ENCODE peak calls at places on chromosomes 4 and X, in ten cellular contexts. I, R, S, W, U, J, N, F, H and K are unnamed samples. For H3K36me3 and H3K27me3, the result is how much of the 10 kb centered on the place peaks cover.

GRCh38 chrX:38233891-38234807 is 13.5 kb upstream of the SRPX start:
- DNase-seq in I (peak), R (no peak), S (no peak), W (peak), U (no peak), J (no peak), N (no peak), F (no peak), H (peak), K (peak)

GRCh38 chrX:128862557-128862956 is 660.7 kb downstream of the SMARCA1 start:
- DNase-seq in I (no peak), R (no peak), S (no peak), W (no peak), U (no peak), J (no peak), N (no peak), F (no peak), H (no peak), K (no peak)

GRCh38 chr4:151690164-151690856 is 70.5 kb downstream of the GATB start:
- DNase-seq in I (peak), R (no peak), S (no peak), W (no peak), U (no peak), J (no peak), N (no peak), F (no peak), H (peak), K (no peak)

GRCh38 chr4:173834151-173834550 is 304.1 kb upstream of the HAND2 start:
- DNase-seq in I (peak), R (no peak), S (no peak), W (no peak), U (no peak), J (no peak), N (no peak), F (peak), H (no peak), K (no peak)

GRCh38 chrX:107205770-107206696 is at the start of the genes DNAAF6 and NUP62CL:
- DNase-seq in I (peak), R (no peak), S (peak), W (peak), U (peak), J (peak), N (peak), F (peak), H (peak), K (no peak)

GRCh38 chr4:86971355-86971683 is 36.5 kb downstream of the AFF1 start:
- DNase-seq in I (no peak), R (no peak), S (no peak), W (no peak), U (no peak), J (no peak), N (no peak), F (no peak), H (no peak), K (no peak)

GRCh38 chrX:38327007-38327774 is at the start of gene RPGR:
- DNase-seq in I (peak), R (peak), S (peak), W (peak), U (peak), J (peak), N (peak), F (peak), H (peak), K (peak)

GRCh38 chr4:58209576-58209975 is 1099.4 kb upstream of the IGFBP7 start:
- DNase-seq in I (no peak), R (no peak), S (no peak), W (no peak), U (no peak), J (no peak), N (no peak), F (no peak), H (no peak), K (no peak)

GRCh38 chr4:82372502-82372873 is 1.3 kb downstream of the HNRNPD start:
- DNase-seq in I (peak), R (no peak), S (no peak), W (peak), U (peak), J (no peak), N (no peak), F (peak), H (peak), K (no peak)

GRCh38 chr4:23728393-23728792 is 161.5 kb downstream of the PPARGC1A start:
- DNase-seq in I (peak), R (peak), S (no peak), W (no peak), U (no peak), J (no peak), N (no peak), F (no peak), H (peak), K (peak)

GRCh38 chr4:139675156-139675555 is 9.5 kb downstream of the MGST2 start:
- DNase-seq in I (peak), R (no peak), S (no peak), W (no peak), U (no peak), J (no peak), N (no peak), F (no peak), H (no peak), K (no peak)

GRCh38 chr4:10552591-10553280 is 95.5 kb upstream of the ZNF518B start:
- DNase-seq in I (no peak), R (no peak), S (no peak), W (no peak), U (no peak), J (no peak), N (no peak), F (no peak), H (no peak), K (no peak)

GRCh38 chrX:9885150-9885549 is 82.0 kb upstream of the CLDN34 start:
- DNase-seq in I (peak), R (no peak), S (peak), W (peak), U (peak), J (no peak), N (no peak), F (peak), H (peak), K (no peak)

GRCh38 chr4:82201805-82202636 is 171.8 kb downstream of the HNRNPD start:
- DNase-seq in I (peak), R (no peak), S (no peak), W (peak), U (peak), J (no peak), N (no peak), F (peak), H (peak), K (no peak)

GRCh38 chr4:139763668-139764067 is 98.0 kb downstream of the MGST2 start:
- DNase-seq in I (no peak), R (no peak), S (no peak), W (no peak), U (no peak), J (no peak), N (no peak), F (no peak), H (no peak), K (no peak)

GRCh38 chrX:107628662-107629532 is 587 bp downstream of the PRPS1 start:
- DNase-seq in I (peak), R (peak), S (peak), W (peak), U (peak), J (no peak), N (no peak), F (peak), H (peak), K (no peak)

GRCh38 chr4:185357220-185357619 is 38.5 kb downstream of the LRP2BP start:
- DNase-seq in I (peak), R (no peak), S (no peak), W (no peak), U (no peak), J (no peak), N (no peak), F (no peak), H (no peak), K (no peak)

GRCh38 chr4:140645614-140646412 is 77.1 kb upstream of the UCP1 start:
- DNase-seq in I (no peak), R (no peak), S (no peak), W (no peak), U (no peak), J (no peak), N (no peak), F (no peak), H (no peak), K (no peak)

GRCh38 chr4:81049861-81050423 is 19.4 kb downstream of the BMP3 start:
- DNase-seq in I (no peak), R (no peak), S (no peak), W (no peak), U (no peak), J (no peak), N (no peak), F (no peak), H (no peak), K (no peak)

GRCh38 chr4:165537028-165537648 is 158.3 kb downstream of the CPE start:
- DNase-seq in I (peak), R (no peak), S (no peak), W (peak), U (no peak), J (no peak), N (no peak), F (peak), H (peak), K (no peak)

GRCh38 chrX:23052324-23052723 is 52.6 kb downstream of the DDX53 start:
- DNase-seq in I (no peak), R (no peak), S (no peak), W (no peak), U (no peak), J (no peak), N (no peak), F (no peak), H (no peak), K (no peak)
- H3K36me3 ChIP-seq in I (under half), R (under half), S (under half), W (under half), U (under half), J (under half), N (under half), F (under half), H (under half), K (under half)

GRCh38 chrX:103100484-103100883 is 7.5 kb upstream of the NXF3 start:
- DNase-seq in I (no peak), R (no peak), S (no peak), W (no peak), U (no peak), J (no peak), N (no peak), F (no peak), H (no peak), K (no peak)
- H3K27me3 ChIP-seq in I (under half), R (under half), S (under half), W (under half), U (under half), J (under half), N (under half), F (under half), H (under half), K (under half)

DNA sequence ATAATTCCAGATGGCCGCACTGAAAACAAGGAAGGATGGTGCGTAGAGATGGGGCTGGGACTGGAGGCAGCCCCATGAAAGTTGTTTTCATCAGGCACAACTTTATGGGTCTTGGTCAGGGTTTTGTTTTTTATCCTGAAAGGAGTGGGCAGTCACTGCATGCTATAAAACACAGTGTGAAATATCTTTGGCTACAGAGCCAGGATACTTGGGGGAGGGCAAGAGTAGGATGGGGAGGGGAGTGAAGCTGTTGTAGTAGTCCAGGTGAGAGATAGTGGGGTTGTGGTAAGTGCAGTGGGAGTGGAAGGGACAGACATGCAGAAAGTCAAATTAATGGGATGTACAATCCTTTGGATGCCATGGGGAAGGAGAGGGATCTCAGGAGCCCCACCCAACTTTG is 56.5 kb downstream of the PTTG2 start:
- DNase-seq in I (no peak), R (no peak), S (no peak), W (no peak), U (no peak), J (no peak), N (no peak), F (no peak), H (no peak), K (no peak)
- H3K36me3 ChIP-seq in I (under half), R (under half), S (under half), W (under half), U (under half), J (under half), N (under half), F (under half), H (under half), K (under half)

GRCh38 chr4:7924570-7924969 is 15.1 kb downstream of the AFAP1 start:
- DNase-seq in I (no peak), R (peak), S (no peak), W (no peak), U (no peak), J (no peak), N (peak), F (no peak), H (no peak), K (no peak)

GRCh38 chr4:7918981-7919380 is 20.7 kb downstream of the AFAP1 start:
- DNase-seq in I (no peak), R (no peak), S (no peak), W (no peak), U (no peak), J (no peak), N (no peak), F (no peak), H (no peak), K (no peak)

GRCh38 chr4:7924163-7924562 is 15.5 kb downstream of the AFAP1 start:
- DNase-seq in I (peak), R (peak), S (no peak), W (no peak), U (no peak), J (no peak), N (peak), F (no peak), H (no peak), K (no peak)

GRCh38 chr4:7926822-7927221 is 12.8 kb downstream of the AFAP1 start:
- DNase-seq in I (no peak), R (no peak), S (no peak), W (no peak), U (no peak), J (no peak), N (no peak), F (no peak), H (no peak), K (no peak)

GRCh38 chr4:7922466-7922865 is 17.2 kb downstream of the AFAP1 start:
- DNase-seq in I (no peak), R (no peak), S (no peak), W (peak), U (no peak), J (no peak), N (no peak), F (no peak), H (no peak), K (no peak)
- H3K27me3 ChIP-seq in I (under half), R (under half), S (under half), W (under half), U (under half), J (under half), N (under half), F (under half), H (under half), K (under half)

DNA sequence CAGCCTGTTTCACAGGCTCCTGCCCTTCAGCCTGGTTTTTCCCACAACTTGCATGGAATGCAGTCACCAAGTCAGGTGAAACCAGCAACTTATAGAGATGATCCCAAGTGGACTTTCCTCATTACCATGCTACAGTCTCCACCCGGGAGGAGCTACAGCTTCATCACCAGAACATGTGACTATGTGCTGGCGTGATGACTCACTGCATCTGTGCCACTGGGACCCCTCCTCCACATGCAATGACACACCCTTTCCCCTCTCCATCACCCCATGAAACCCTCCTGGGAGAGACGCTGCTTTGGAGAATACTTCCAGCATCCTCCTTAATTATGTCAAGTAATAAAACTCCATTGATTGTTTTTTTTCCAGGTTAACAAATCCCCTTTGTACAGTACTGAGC is 17.6 kb downstream of the QDPR start:
- DNase-seq in I (peak), R (no peak), S (no peak), W (peak), U (peak), J (no peak), N (no peak), F (no peak), H (peak), K (peak)
- H3K36me3 ChIP-seq in I (under half), R (under half), S (half or more), W (under half), U (half or more), J (under half), N (under half), F (under half), H (under half), K (under half)

DNA sequence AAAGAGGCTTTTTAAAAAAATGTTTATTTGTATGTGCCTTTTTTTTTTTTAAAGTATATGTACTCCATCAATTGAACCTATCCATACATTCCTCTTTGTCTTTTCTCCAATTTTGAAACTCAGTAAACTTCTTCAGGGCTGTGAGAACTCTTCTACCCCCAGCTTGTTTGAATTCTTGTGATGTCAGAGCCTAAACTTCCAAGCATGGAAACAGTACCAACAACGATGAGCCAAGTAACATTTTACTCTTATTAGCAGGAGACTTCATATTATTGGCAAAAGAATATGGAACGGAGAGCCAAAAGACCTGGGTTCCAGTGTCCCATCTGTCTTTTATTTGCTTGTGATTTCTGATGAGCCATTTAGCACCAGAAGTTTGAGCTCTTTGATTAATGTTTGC is 5.3 kb downstream of the DIAPH2 start:
- DNase-seq in I (peak), R (no peak), S (no peak), W (no peak), U (no peak), J (no peak), N (no peak), F (no peak), H (no peak), K (no peak)
- H3K27me3 ChIP-seq in I (under half), R (under half), S (under half), W (under half), U (under half), J (under half), N (under half), F (under half), H (under half), K (under half)

GRCh38 chrX:24186483-24186882 is 37.0 kb downstream of the ZFX start:
- DNase-seq in I (no peak), R (no peak), S (no peak), W (no peak), U (no peak), J (no peak), N (no peak), F (no peak), H (no peak), K (no peak)
- H3K36me3 ChIP-seq in I (under half), R (under half), S (under half), W (under half), U (under half), J (under half), N (under half), F (under half), H (under half), K (under half)

DNA sequence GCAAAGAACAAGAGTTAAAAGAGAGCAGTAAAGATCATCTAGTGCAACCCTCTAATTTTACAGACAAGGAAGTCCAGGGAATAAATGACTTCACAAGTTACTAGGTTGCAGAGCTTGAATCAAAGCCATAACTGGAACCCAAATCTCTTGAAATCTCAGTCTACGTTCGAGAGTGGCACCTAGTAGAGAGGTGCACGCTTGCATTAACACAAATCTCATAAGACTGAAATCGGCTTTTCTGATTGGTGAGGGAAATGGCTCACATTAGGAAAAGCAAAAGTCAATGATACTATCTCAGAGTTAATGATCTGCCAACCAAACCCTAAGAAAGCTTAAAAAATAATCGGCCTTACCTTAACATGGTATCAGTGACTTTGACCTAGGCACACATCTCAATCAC is 43.0 kb downstream of the FAT1 start:
- DNase-seq in I (no peak), R (no peak), S (no peak), W (no peak), U (no peak), J (no peak), N (no peak), F (no peak), H (no peak), K (no peak)
- H3K27me3 ChIP-seq in I (under half), R (under half), S (under half), W (under half), U (under half), J (under half), N (under half), F (under half), H (under half), K (under half)

GRCh38 chr4:38939150-38939549 is 71.5 kb downstream of the FAM114A1 start:
- DNase-seq in I (no peak), R (no peak), S (no peak), W (no peak), U (no peak), J (no peak), N (no peak), F (no peak), H (no peak), K (no peak)

GRCh38 chr4:38943355-38943754 is 75.7 kb downstream of the FAM114A1 start:
- DNase-seq in I (no peak), R (no peak), S (no peak), W (peak), U (peak), J (no peak), N (no peak), F (no peak), H (no peak), K (no peak)

GRCh38 chr4:38935391-38936073 is 67.9 kb downstream of the FAM114A1 start:
- DNase-seq in I (no peak), R (no peak), S (no peak), W (no peak), U (no peak), J (no peak), N (no peak), F (no peak), H (no peak), K (no peak)

GRCh38 chr4:38940476-38940875 is 72.9 kb downstream of the FAM114A1 start:
- DNase-seq in I (no peak), R (no peak), S (no peak), W (no peak), U (no peak), J (no peak), N (no peak), F (no peak), H (no peak), K (no peak)
- H3K36me3 ChIP-seq in I (half or more), R (under half), S (half or more), W (half or more), U (under half), J (half or more), N (under half), F (under half), H (half or more), K (under half)

DNA sequence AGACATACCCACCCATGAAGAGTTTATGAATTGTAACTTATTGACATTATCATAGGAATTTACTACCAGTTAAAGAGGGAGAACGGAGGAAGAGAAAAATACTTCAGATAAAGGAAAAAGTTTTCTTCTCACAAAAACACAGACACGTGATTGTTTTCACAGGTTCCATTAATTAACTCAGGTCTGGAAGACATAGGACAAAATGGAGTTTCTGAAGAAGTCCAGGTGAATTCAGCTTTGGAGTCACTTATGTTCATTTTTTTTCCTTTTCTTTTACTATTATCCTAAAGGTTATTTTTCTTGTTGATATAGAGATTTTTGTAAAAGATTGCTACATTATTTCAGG is 20.5 kb downstream of the NIPAL1 start:
- DNase-seq in I (no peak), R (no peak), S (no peak), W (no peak), U (no peak), J (no peak), N (no peak), F (no peak), H (no peak), K (no peak)
- H3K27me3 ChIP-seq in I (under half), R (under half), S (under half), W (under half), U (under half), J (under half), N (under half), F (under half), H (under half), K (under half)